ENCODE peak calls at places on chromosomes 4 and X, in six cellular contexts. Y, N, J, C, S and G are unnamed samples.

GRCh38 chr4:66575024-66575696 is 904.9 kb upstream of the EPHA5 start:
- DNase-seq in S (no peak), N (no peak), C (no peak), J (no peak), Y (peak), G (no peak)

GRCh38 chrX:97199501-97199900 is 315.8 kb downstream of the RPA4 start:
- DNase-seq in Y (no peak), J (no peak), N (no peak), C (no peak), S (no peak), G (no peak)

GRCh38 chr4:10346023-10346422 is 111.2 kb downstream of the ZNF518B start:
- DNase-seq in C (no peak), S (no peak), Y (no peak), N (no peak), J (no peak), G (peak)

GRCh38 chr4:32396504-32396903 is 1676.3 kb downstream of the PCDH7 start:
- DNase-seq in Y (no peak), C (no peak), J (peak), S (peak), N (no peak), G (no peak)

GRCh38 chr4:1379351-1379781 is 26.9 kb downstream of the NKX1-1 start:
- DNase-seq in N (no peak), C (no peak), S (no peak), J (no peak), Y (no peak), G (no peak)

GRCh38 chr4:65340382-65341109 is 329.7 kb downstream of the EPHA5 start:
- DNase-seq in S (no peak), C (no peak), N (no peak), J (no peak), Y (no peak), G (no peak)

GRCh38 chrX:69145281-69145680 is 20.0 kb downstream of the PJA1 start:
- DNase-seq in Y (no peak), S (no peak), C (no peak), J (no peak), N (no peak), G (no peak)

GRCh38 chr4:10607206-10607605 is 77.4 kb downstream of the CLNK start:
- DNase-seq in J (no peak), C (no peak), S (no peak), Y (no peak), N (no peak), G (no peak)

GRCh38 chr4:183256756-183257385 is 63.2 kb downstream of the CLDN22 start:
- DNase-seq in S (peak), N (peak), C (peak), Y (peak), J (peak), G (peak)

GRCh38 chr4:40164459-40164858 is 32.4 kb upstream of the RHOH start:
- DNase-seq in S (no peak), C (no peak), J (no peak), N (no peak), Y (no peak), G (no peak)

GRCh38 chrX:47264507-47265173 is 31.8 kb downstream of the USP11 start:
- DNase-seq in S (no peak), Y (peak), C (no peak), J (no peak), N (no peak), G (peak)

DNA sequence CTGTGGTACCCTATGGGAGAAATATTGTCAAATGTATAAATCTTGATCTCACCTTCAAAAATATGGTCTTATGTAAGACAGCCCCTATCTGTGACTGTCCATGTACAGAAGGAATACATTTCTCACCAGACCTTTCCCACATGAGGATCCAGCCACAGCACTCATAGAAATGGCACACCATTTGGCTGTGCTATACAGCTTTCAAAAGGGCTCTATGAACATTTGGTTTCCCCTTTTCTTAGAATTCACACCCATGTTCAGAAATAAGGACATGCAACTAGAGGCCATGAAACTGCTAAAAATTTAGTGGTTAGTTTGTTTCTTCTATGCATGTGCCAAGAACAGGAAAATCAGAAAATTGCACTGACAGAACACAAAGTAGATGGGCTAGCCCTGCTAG is 62.7 kb downstream of the ANTXR2 start:
- DNase-seq in J (no peak), N (no peak), S (no peak), C (no peak), Y (no peak), G (no peak)
- H3K4me2 ChIP-seq in J (no peak), N (no peak), S (no peak), C (no peak), Y (no peak), G (no peak)

DNA sequence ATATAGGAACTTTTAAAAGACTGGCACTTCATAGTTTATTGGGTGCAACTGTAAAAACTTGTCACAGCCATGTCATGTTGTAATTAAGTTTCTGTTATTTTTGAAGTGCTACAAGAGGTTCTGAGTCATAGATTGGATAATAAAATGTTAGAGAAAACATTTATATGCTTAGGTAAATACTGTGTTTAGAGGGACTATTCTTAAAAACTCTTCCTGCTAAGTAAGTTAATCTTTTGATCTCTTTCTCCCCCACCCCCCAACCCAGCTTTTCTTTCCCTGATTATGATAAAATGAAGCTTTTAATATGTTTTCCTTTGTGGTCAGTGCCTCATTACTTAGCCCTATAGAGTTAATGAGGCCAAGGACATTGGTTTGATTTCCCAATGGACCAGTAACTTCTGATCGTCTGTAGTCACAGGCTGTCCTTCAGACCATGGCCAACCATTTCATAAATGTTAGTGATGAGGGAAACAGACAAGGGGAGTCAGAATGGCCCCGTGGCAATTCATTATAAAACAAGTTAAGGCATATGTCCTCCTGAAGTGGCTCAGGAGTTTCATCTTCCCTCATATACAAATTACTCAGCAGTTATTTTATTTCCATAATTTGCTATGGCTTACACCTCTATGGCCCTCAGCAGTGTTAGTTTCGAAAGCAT is 3.9 kb upstream of the PDLIM5 start:
- DNase-seq in N (no peak), S (no peak), J (no peak), Y (no peak), C (no peak), G (peak)
- H3K9ac ChIP-seq in N (no peak), S (no peak), J (no peak), Y (peak), C (no peak), G (no peak)

DNA sequence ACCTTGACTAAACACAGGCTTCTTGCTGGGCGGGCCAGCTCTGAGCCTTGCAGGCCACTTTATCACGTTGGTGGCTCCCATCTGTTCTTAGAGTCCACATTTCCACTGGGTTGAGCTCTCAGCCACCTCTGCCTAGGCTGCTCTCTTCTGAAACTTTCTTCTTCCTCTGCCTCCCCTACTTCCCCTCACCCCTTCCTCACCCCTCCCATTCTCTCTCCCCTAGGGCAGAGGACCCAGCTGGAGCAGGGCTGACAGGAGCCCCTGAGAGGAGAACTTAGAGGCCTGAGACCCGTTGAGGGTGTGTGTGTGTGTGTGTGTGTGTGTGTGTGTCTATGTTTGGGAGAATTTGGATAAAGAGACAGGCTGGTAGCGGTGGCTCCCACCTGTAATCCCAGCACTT is 19.9 kb upstream of the TMSB4X start:
- DNase-seq in J (no peak), C (no peak), N (no peak), Y (no peak), S (no peak), G (no peak)
- H2AFZ ChIP-seq in J (no peak), C (no peak), N (no peak), Y (no peak), S (no peak), G (no peak)

DNA sequence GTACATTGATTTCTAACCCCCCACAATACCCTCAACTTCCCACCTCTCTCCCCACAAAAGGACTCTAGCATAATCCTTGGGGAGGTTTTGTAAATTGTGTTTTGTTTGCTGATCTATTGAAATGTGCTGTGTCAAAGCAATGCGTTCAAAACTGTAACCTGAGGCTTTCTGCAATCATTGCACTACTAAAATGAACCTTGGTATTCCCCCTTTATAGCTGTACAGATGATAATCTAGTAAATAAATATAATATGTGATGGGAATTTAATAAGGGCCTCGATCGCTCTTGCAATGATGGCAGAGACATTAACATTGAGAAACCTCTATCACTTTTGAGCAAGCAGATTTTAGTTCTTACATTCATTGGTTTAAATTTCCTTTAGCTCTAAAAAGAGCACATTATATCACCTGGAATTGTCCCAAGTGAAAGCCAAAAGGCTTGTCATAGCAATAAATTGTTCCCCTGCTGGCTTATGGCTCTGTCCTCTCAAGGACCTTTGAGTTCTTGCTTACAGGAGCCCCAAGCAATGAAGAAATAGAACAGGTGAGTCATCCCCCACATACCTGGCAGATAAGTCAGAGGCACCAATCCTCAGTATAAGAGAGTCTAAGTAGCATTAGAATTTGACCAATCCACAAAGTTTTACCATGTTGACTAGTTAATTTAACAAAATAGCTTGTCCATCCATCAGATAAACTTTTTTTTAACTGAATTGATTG is 18.5 kb upstream of the ACE2 start:
- DNase-seq in C (no peak), N (peak), Y (no peak), J (no peak), S (no peak), G (peak)
- H3K4me2 ChIP-seq in C (no peak), N (peak), Y (no peak), J (no peak), S (no peak), G (no peak)

GRCh38 chr4:163243297-163243981 is 76.7 kb upstream of the NAF1 start:
- DNase-seq in S (no peak), Y (no peak), J (no peak), N (no peak), C (no peak), G (no peak)
- H3K9ac ChIP-seq in S (no peak), Y (no peak), J (no peak), N (no peak), C (no peak), G (no peak)

DNA sequence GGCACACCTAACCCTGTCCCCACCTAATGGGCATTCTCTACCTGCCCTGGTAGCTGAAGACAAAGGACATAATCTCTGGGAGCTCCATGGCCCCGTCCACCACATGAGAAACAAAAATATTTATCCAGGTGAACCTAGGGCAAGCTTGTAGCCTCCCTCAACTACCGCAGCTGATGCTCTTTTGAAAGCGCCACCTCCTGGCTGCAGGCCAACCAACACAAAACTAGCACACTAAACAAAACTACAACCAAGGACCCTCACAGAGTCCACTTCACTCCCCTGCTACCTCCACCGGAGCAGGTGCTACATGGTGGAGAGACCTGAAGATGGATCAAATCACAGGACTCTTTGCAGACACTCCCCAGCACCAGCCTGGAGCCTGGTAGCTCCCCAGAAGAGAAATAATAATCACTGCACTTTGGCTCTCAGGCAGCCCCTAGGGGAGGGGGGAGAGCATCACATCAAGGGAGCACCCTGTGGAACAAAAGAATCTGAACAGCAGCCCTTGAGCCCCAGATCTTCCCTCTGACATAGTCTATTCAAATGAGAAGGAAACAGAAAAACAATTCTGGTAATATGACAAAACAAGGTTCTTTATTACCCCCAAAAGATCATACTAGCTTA is 111.3 kb upstream of the ATP8A1 start:
- DNase-seq in S (peak), C (no peak), J (peak), Y (no peak), N (no peak), G (no peak)
- H2AFZ ChIP-seq in S (peak), C (no peak), J (no peak), Y (no peak), N (no peak), G (no peak)